ENCODE peak calls at places on chromosomes 11 and 22, in eight cellular contexts. G is vagina, A is upper lobe of right lung, R is OCI-LY7, L is cardiac muscle cell, N is kidney, H is ovary, W is fibroblast of lung. V is an unnamed sample.

GRCh38 chr11:57230797-57231538 is 6.1 kb downstream of the APLNR start:
- DNase-seq in G (no peak), A (no peak), R (no peak), L (peak), N (no peak), H (no peak), W (no peak), V (no peak)

GRCh38 chr22:30305519-30305905 is 16.2 kb upstream of the CASTOR1 start:
- DNase-seq in G (no peak), A (peak), R (peak), L (peak), N (peak), H (no peak), W (no peak), V (no peak)

GRCh38 chr11:57763568-57763967 is 2.0 kb downstream of the CTNND1 start:
- DNase-seq in G (no peak), A (no peak), R (no peak), L (peak), N (no peak), H (no peak), W (peak), V (peak)

GRCh38 chr11:118144869-118145268 is 7.8 kb downstream of the SCN4B start:
- DNase-seq in G (no peak), A (peak), R (no peak), L (no peak), N (no peak), H (no peak), W (no peak), V (peak)

GRCh38 chr11:10809373-10810199 is 860 bp upstream of the EIF4G2 start:
- DNase-seq in G (no peak), A (no peak), R (peak), L (peak), N (no peak), H (no peak), W (peak), V (peak)

GRCh38 chr11:113278481-113278880 is 35.9 kb upstream of the TTC12 start:
- DNase-seq in G (peak), A (no peak), R (no peak), L (no peak), N (no peak), H (no peak), W (no peak), V (no peak)

GRCh38 chr11:125251956-125252355 is 87.4 kb downstream of the PKNOX2 start:
- DNase-seq in G (no peak), A (peak), R (no peak), L (no peak), N (no peak), H (no peak), W (peak), V (no peak)

GRCh38 chr11:93843906-93844305 is 6.5 kb downstream of the VSTM5 start:
- DNase-seq in G (no peak), A (no peak), R (no peak), L (no peak), N (no peak), H (no peak), W (peak), V (no peak)

GRCh38 chr11:74989269-74989655 is 529 bp downstream of the NEU3 start:
- DNase-seq in G (no peak), A (no peak), R (peak), L (no peak), N (no peak), H (no peak), W (peak), V (peak)

GRCh38 chr11:665062-665706 is 28.1 kb downstream of the DRD4 start:
- DNase-seq in G (no peak), A (no peak), R (no peak), L (peak), N (no peak), H (no peak), W (no peak), V (no peak)

GRCh38 chr11:20035701-20036601 is 124.3 kb downstream of the DBX1 start:
- DNase-seq in G (no peak), A (no peak), R (no peak), L (peak), N (no peak), H (no peak), W (peak), V (peak)

GRCh38 chr11:129242855-129243254 is 50.7 kb upstream of the ARHGAP32 start:
- DNase-seq in G (no peak), A (no peak), R (no peak), L (no peak), N (no peak), H (no peak), W (no peak), V (no peak)

GRCh38 chr11:34570584-34570983 is 50.3 kb upstream of the EHF start:
- DNase-seq in G (no peak), A (no peak), R (no peak), L (no peak), N (no peak), H (no peak), W (peak), V (no peak)

GRCh38 chr11:44634401-44635281 is 69.2 kb downstream of the CD82 start:
- DNase-seq in G (peak), A (peak), R (peak), L (peak), N (peak), H (peak), W (peak), V (peak)

GRCh38 chr11:62421996-62422395 is 3.2 kb downstream of the SCGB1A1 start:
- DNase-seq in G (no peak), A (no peak), R (no peak), L (no peak), N (no peak), H (no peak), W (no peak), V (no peak)

GRCh38 chr11:18368236-18368635 is 26.1 kb upstream of the LDHA start:
- DNase-seq in G (no peak), A (no peak), R (no peak), L (peak), N (no peak), H (no peak), W (peak), V (no peak)

GRCh38 chr11:71500601-71501021 is 26.5 kb upstream of the KRTAP5-7 start:
- DNase-seq in G (no peak), A (no peak), R (no peak), L (no peak), N (no peak), H (no peak), W (no peak), V (no peak)

GRCh38 chr11:101807521-101807920 is 107.3 kb upstream of the CEP126 start:
- DNase-seq in G (no peak), A (no peak), R (no peak), L (no peak), N (no peak), H (no peak), W (no peak), V (no peak)

GRCh38 chr11:27721505-27722116 is 21.4 kb upstream of the BDNF start:
- DNase-seq in G (no peak), A (no peak), R (no peak), L (no peak), N (no peak), H (no peak), W (no peak), V (no peak)

GRCh38 chr22:46803031-46803880 is 40.8 kb downstream of the TBC1D22A start:
- DNase-seq in G (no peak), A (peak), R (peak), L (peak), N (peak), H (no peak), W (peak), V (no peak)

GRCh38 chr11:8384199-8384821 is 120.6 kb upstream of the LMO1 start:
- DNase-seq in G (no peak), A (peak), R (no peak), L (peak), N (peak), H (no peak), W (peak), V (peak)

DNA sequence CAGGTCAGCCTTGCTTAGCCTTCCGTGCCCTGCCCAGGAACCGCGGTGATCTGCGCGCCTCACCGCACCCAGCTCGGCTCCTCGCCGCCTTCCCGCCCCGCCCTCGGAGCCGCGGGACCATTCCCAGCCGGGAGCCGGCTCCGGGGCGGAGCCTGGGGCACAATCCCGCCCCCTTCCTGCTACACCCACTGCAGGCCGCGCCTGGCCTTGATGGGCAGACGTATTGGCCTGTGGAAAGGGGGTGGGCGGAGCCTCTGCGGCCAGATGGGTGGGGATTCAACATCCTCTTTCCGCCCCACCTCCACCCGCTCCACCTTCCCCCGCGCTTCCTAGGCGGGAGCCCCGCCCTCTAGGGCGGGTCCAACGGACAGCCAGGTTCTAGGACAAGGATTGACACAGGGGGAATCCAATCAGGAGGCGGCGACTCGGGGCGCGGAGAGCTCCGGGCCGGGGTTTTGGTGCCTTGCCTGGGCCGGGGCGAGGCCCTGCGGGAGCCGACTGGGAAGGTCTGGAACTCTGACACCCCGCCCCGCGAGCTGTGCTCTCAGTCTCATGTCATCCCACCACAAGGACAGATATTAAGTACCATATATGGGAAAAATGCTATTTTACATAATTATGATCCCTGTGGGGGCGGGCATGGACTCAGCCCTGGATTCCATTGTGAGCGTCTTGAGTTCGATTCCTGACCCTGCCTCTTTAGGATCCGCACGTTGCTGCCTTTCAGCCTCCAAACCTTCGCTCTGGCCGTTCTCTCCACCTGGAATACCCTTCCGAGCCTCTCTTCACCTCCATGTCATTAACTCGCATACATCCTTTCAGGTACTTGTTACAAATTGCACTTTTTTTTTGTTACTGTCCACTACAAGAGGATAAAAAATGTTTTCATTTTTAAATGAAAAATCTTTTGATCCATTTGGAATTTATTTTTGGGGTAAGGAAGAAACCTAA is at the start of gene MYH9:
- DNase-seq in G (peak), A (peak), R (peak), L (peak), N (peak), H (peak), W (peak), V (peak)
- H3K27ac ChIP-seq in G (peak), A (peak), R (peak), L (peak), N (peak), H (peak), W (peak), V (peak)

GRCh38 chr22:44269117-44269498 is 43.6 kb downstream of the SHISAL1 start:
- DNase-seq in G (no peak), A (no peak), R (no peak), L (no peak), N (no peak), H (no peak), W (no peak), V (peak)

GRCh38 chr22:44270556-44270880 is 42.2 kb downstream of the SHISAL1 start:
- DNase-seq in G (no peak), A (peak), R (no peak), L (no peak), N (no peak), H (peak), W (no peak), V (no peak)

GRCh38 chr22:44269757-44270555 is 42.8 kb downstream of the SHISAL1 start:
- DNase-seq in G (no peak), A (no peak), R (no peak), L (no peak), N (no peak), H (peak), W (no peak), V (peak)

GRCh38 chr22:44266811-44267760 is 45.7 kb downstream of the SHISAL1 start:
- DNase-seq in G (no peak), A (no peak), R (no peak), L (no peak), N (peak), H (no peak), W (no peak), V (peak)

GRCh38 chr22:44268431-44269116 is 44.2 kb downstream of the SHISAL1 start:
- DNase-seq in G (no peak), A (no peak), R (no peak), L (no peak), N (peak), H (no peak), W (no peak), V (peak)
- H3K27ac ChIP-seq in G (no peak), A (no peak), R (no peak), L (no peak), N (no peak), H (no peak), W (no peak), V (no peak)

GRCh38 chr11:78097666-78098385 is 18.2 kb upstream of the NDUFC2 start:
- DNase-seq in G (no peak), A (no peak), R (no peak), L (no peak), N (no peak), H (no peak), W (no peak), V (no peak)
- H3K27ac ChIP-seq in G (no peak), A (no peak), R (no peak), L (no peak), N (no peak), H (no peak), W (no peak), V (no peak)

GRCh38 chr11:134118016-134118415 is 49.1 kb downstream of the JAM3 start:
- DNase-seq in G (no peak), A (no peak), R (no peak), L (no peak), N (no peak), H (no peak), W (peak), V (no peak)
- H3K27ac ChIP-seq in G (peak), A (no peak), R (no peak), L (no peak), N (no peak), H (no peak), W (no peak), V (no peak)

DNA sequence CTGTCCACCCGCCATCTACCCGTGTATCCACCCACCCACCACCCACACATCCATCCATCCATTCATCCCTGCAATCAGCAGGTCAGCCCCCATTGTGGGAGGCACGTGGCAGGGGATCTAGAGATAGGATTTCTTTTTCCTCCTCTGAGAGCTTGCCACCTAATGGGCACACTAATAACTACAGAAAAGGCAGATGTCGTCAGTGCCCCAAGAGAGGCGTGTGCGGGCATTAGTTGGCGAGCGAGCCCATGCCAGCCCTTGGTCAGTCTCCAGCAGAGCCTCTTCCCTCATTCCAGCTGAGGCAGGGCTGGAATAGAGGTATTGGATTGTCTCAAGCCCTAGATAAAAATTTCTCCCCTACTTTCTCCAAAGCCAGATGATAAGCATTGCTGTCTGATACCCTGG is 9.7 kb downstream of the USP2 start:
- DNase-seq in G (no peak), A (peak), R (peak), L (no peak), N (peak), H (no peak), W (peak), V (peak)
- H3K27ac ChIP-seq in G (peak), A (no peak), R (no peak), L (peak), N (peak), H (no peak), W (no peak), V (no peak)

DNA sequence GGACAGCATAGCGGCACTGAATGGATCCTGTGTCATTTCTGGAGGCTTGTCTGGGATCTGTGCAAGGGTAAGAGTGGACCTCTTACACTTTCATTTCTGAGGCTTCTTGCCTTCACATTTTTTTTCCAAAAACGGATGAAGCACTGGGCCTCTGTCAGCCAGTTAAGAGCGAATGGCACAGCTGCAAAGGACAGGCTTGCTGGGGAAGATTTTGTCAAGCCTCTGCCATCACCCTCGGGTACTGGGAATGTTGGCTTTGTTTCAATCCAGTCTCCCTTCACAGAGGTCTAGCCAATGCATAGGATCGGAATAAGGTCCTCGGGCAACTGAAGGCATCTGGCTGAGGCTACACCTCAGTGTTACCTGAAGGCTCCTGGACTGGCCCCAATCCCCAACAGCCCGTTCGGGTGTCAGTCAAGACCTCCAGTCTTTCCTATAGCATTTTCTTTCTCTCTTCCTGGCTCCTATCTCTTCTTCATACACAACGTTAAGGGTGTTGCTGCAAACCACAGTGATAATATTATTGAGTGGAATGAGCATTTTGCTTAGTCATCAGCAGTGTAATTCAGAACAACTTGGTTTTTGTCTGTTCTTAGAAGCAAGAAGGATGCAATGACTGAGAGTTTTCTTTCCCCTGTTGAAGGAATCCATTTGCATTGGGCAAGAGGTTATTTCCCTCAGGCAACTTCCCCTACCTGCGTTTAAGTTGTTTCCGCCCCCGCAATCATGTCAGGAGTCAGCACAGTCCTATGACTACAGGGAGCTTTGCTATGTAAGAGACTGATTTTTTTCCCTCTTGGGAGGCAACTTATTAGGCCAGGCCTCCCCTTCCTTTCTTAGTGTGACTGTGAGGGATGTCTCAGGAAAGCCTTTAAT is 22.8 kb downstream of the NPAT start:
- DNase-seq in G (no peak), A (no peak), R (no peak), L (peak), N (no peak), H (no peak), W (peak), V (peak)
- H3K27ac ChIP-seq in G (no peak), A (no peak), R (no peak), L (no peak), N (no peak), H (no peak), W (no peak), V (peak)